ENCODE peak calls at places on chromosomes 2 and 18, in seven cellular contexts. Q is activated CD4-positive, alpha-beta T cell treated with anti-CD3 and anti-CD28 coated beads for 1 hour; C is stimulated activated CD4-positive, alpha-beta T cell treated with anti-CD3 and anti-CD28 coated beads, Interleukin-4, amount 100 ng/mL, for 4 hours; S is kidney tubule cell; N is C1 segment of cervical spinal cord; X is GM12891; Z is amniotic stem cell. R is an unnamed sample.
A peak's percentile ranks its signal among the peaks of the same experiment; 100 is the strongest.

GRCh38 chr2:158464426-158465281 is 7.9 kb downstream of the PKP4 start:
- DNase-seq in N (no peak), Z (no peak), Q (no peak), C (no peak), X (no peak), S (peak; percentile 32), R (no peak)

GRCh38 chr2:240127911-240128607 is 8.0 kb downstream of the COPS9 start:
- DNase-seq in S (no peak), Z (no peak), C (no peak), N (no peak), Q (no peak), X (no peak), R (no peak)

GRCh38 chr2:240604939-240605716 is 18.6 kb downstream of the CAPN10 start:
- DNase-seq in C (no peak), Q (no peak), Z (no peak), X (no peak), N (no peak), S (no peak), R (no peak)

GRCh38 chr2:112674229-112674628 is 28.5 kb downstream of the SLC20A1 start:
- DNase-seq in C (no peak), N (no peak), Q (no peak), Z (no peak), S (no peak), X (no peak), R (no peak)

GRCh38 chr2:71637736-71638135 is 184.4 kb downstream of the DYSF start:
- DNase-seq in Z (no peak), C (no peak), X (no peak), N (no peak), S (no peak), Q (no peak), R (no peak)

GRCh38 chr2:140455312-140455711 is 1675.1 kb upstream of the NXPH2 start:
- DNase-seq in X (no peak), C (no peak), N (no peak), S (no peak), Z (no peak), Q (no peak), R (no peak)

GRCh38 chr18:32956591-32957310 is 183.9 kb upstream of the KLHL14 start:
- DNase-seq in C (no peak), Q (no peak), X (no peak), N (no peak), S (peak; percentile 10), Z (no peak), R (peak; percentile 11)

GRCh38 chr18:44803019-44803650 is 122.4 kb downstream of the SETBP1 start:
- DNase-seq in Q (no peak), X (no peak), C (no peak), Z (no peak), N (no peak), S (no peak), R (no peak)

GRCh38 chr2:121793816-121794215 is 38.4 kb downstream of the TSN start:
- DNase-seq in C (no peak), S (no peak), X (no peak), Q (no peak), N (no peak), Z (no peak), R (no peak)

GRCh38 chr2:165874445-165875039 is 79.0 kb downstream of the TTC21B start:
- DNase-seq in N (no peak), X (peak; percentile 24), Z (peak; percentile 41), Q (no peak), S (peak; percentile 80), C (no peak), R (peak; percentile 76)

GRCh38 chr2:33655626-33656025 is 56.5 kb upstream of the FAM98A start:
- DNase-seq in C (no peak), S (peak; percentile 88), N (no peak), Q (no peak), Z (no peak), X (no peak), R (no peak)

GRCh38 chr2:168929031-168929430 is 27.9 kb downstream of the G6PC2 start:
- DNase-seq in N (no peak), Q (no peak), X (no peak), Z (no peak), C (no peak), S (no peak), R (no peak)

GRCh38 chr2:231342111-231342711 is 53.3 kb upstream of the B3GNT7 start:
- DNase-seq in C (no peak), Q (no peak), S (no peak), X (no peak), N (no peak), Z (no peak), R (no peak)

GRCh38 chr18:33702625-33703024 is 124.6 kb downstream of the ASXL3 start:
- DNase-seq in X (no peak), C (no peak), S (no peak), Q (no peak), N (no peak), Z (no peak), R (no peak)

GRCh38 chr2:136135462-136135861 is 17.5 kb upstream of the CXCR4 start:
- DNase-seq in C (no peak), X (no peak), Q (no peak), Z (no peak), N (no peak), S (no peak), R (no peak)

GRCh38 chr2:46828039-46828438 is 87.6 kb downstream of the MCFD2 start:
- DNase-seq in N (no peak), Q (no peak), X (no peak), C (no peak), Z (no peak), S (no peak), R (no peak)

GRCh38 chr18:5584751-5585417 is 41.1 kb upstream of the EPB41L3 start:
- DNase-seq in X (no peak), C (no peak), N (no peak), S (peak; percentile 76), Q (no peak), Z (no peak), R (peak; percentile 6)

GRCh38 chr2:203532957-203533695 is 2.0 kb downstream of the RAPH1 start:
- DNase-seq in S (peak; percentile 11), Q (no peak), Z (no peak), N (peak; percentile 1), X (no peak), C (no peak), R (peak; percentile 19)

GRCh38 chr2:120111193-120111592 is 98.3 kb downstream of the EPB41L5 start:
- DNase-seq in Q (no peak), N (no peak), X (no peak), Z (no peak), S (no peak), C (no peak), R (no peak)

GRCh38 chr18:37714621-37715020 is 149.0 kb upstream of the CELF4 start:
- DNase-seq in S (no peak), Q (no peak), Z (no peak), N (no peak), X (no peak), C (no peak), R (no peak)

GRCh38 chr2:16281451-16282330 is 341.3 kb downstream of the MYCN start:
- DNase-seq in X (peak; percentile 13), Q (no peak), N (peak; percentile 25), Z (no peak), C (no peak), S (peak; percentile 59), R (peak; percentile 3)

GRCh38 chr18:58239879-58240278 is 195.9 kb downstream of the NEDD4L start:
- DNase-seq in N (no peak), X (no peak), S (peak; percentile 91), Z (no peak), C (no peak), Q (no peak), R (peak; percentile 69)

GRCh38 chr2:37982147-37982582 is 57.1 kb downstream of the RMDN2 start:
- DNase-seq in S (peak; percentile 67), Q (peak; percentile 22), X (no peak), N (peak; percentile 30), Z (peak; percentile 18), C (peak; percentile 52), R (peak; percentile 63)

GRCh38 chr18:8046421-8046820 is 479.3 kb downstream of the PTPRM start:
- DNase-seq in C (no peak), Q (no peak), Z (no peak), X (no peak), S (no peak), N (no peak), R (no peak)

GRCh38 chr2:170222298-170222697 is 44.4 kb downstream of the MYO3B start:
- DNase-seq in Z (no peak), X (no peak), Q (no peak), N (no peak), S (no peak), C (no peak), R (no peak)

GRCh38 chr18:34659579-34660517 is 50.2 kb upstream of the DTNA start:
- DNase-seq in C (no peak), S (peak; percentile 94), Z (peak; percentile 80), N (peak; percentile 51), Q (no peak), X (no peak), R (peak; percentile 93)

GRCh38 chr2:28643911-28644334 is 107.7 kb upstream of the PPP1CB start:
- DNase-seq in C (no peak), N (no peak), Q (no peak), X (no peak), S (peak; percentile 26), Z (no peak), R (peak; percentile 94)

GRCh38 chr18:48922801-48923730 is 27.7 kb downstream of the SMAD7 start:
- DNase-seq in Z (peak; percentile 69), Q (no peak), C (no peak), X (no peak), S (peak; percentile 70), N (no peak), R (peak; percentile 49)

GRCh38 chr2:229104863-229105468 is 166.1 kb downstream of the PID1 start:
- DNase-seq in C (no peak), S (no peak), Q (no peak), X (no peak), Z (no peak), N (no peak), R (peak; percentile 7)

GRCh38 chr2:64404002-64404731 is 49.8 kb upstream of the LGALSL start:
- DNase-seq in S (no peak), Q (no peak), N (peak; percentile 76), Z (no peak), C (no peak), X (no peak), R (no peak)

GRCh38 chr2:153875801-153876466 is 4.2 kb downstream of the GALNT13 start:
- DNase-seq in C (no peak), S (no peak), Z (no peak), N (no peak), Q (no peak), X (no peak), R (no peak)